ENCODE peak calls at places on chromosomes 2 and 18, in four cellular contexts. G is SK-MEL-5, A is ureter, I is cardiac fibroblast. D is an unnamed sample.

GRCh38 chr18:6310714-6311113 is 104.0 kb downstream of the L3MBTL4 start:
- DNase-seq in A (no peak), I (no peak), G (no peak), D (no peak)

GRCh38 chr2:128421286-128421685 is 102.6 kb upstream of the HS6ST1 start:
- DNase-seq in I (no peak), G (no peak), A (peak; percentile 25), D (no peak)

GRCh38 chr2:150598383-150598782 is 110.9 kb upstream of the RND3 start:
- DNase-seq in G (no peak), I (no peak), A (no peak), D (peak; percentile 50)

GRCh38 chr2:100321181-100321880 is 970 bp downstream of the LONRF2 start:
- DNase-seq in A (peak; percentile 45), G (peak; percentile 41), I (peak; percentile 9), D (peak; percentile 15)

GRCh38 chr18:46294325-46294724 is 190.1 kb downstream of the HAUS1 start:
- DNase-seq in A (no peak), G (no peak), I (no peak), D (no peak)

GRCh38 chr2:158990397-158991209 is 22.2 kb downstream of the TANC1 start:
- DNase-seq in I (peak; percentile 98), A (no peak), G (no peak), D (peak; percentile 100)

GRCh38 chr2:71948781-71949536 is 198.7 kb downstream of the CYP26B1 start:
- DNase-seq in G (no peak), A (no peak), I (peak; percentile 75), D (peak; percentile 84)

GRCh38 chr2:127081826-127082633 is 24.9 kb downstream of the BIN1 start:
- DNase-seq in I (no peak), G (no peak), A (no peak), D (no peak)

GRCh38 chr2:212922701-212923100 is 228.7 kb downstream of the IKZF2 start:
- DNase-seq in G (no peak), A (no peak), I (peak; percentile 82), D (no peak)

GRCh38 chr18:22871809-22872525 is 61.2 kb upstream of the RBBP8 start:
- DNase-seq in I (peak; percentile 24), G (no peak), A (no peak), D (peak; percentile 5)

GRCh38 chr2:234981197-234982095 is 29.6 kb downstream of the SH3BP4 start:
- DNase-seq in A (peak; percentile 66), I (peak; percentile 99), G (no peak), D (peak; percentile 100)

GRCh38 chr2:150531626-150532419 is 44.4 kb upstream of the RND3 start:
- DNase-seq in I (peak; percentile 38), G (no peak), A (no peak), D (no peak)

GRCh38 chr2:228600265-228600664 is 418.8 kb upstream of the SPHKAP start:
- DNase-seq in A (no peak), I (peak; percentile 91), G (no peak), D (peak; percentile 78)

D was measured in fibroblast of lung.